ENCODE peak calls at places on chromosomes 16 and 17, in five cellular contexts. One of them, this sample, is unnamed.
A peak's percentile ranks its signal among the peaks of the same experiment; 100 is the strongest.

GRCh38 chr16:19959736-19960135 is 75.1 kb upstream of the GPRC5B start:
- DNase-seq in effector memory CD4-positive, alpha-beta T cell: no peak
- DNase-seq in uterus: no peak
- DNase-seq in mucosa of descending colon: no peak
- DNase-seq in colonic mucosa: no peak
- DNase-seq in this sample: no peak

GRCh38 chr17:2179615-2180295 is 123.8 kb downstream of the SMG6 start:
- DNase-seq in mucosa of descending colon: no peak
- DNase-seq in effector memory CD4-positive, alpha-beta T cell: no peak
- DNase-seq in uterus: peak; percentile 89
- DNase-seq in colonic mucosa: peak; percentile 78
- DNase-seq in this sample: no peak

GRCh38 chr16:66459878-66460277 is 32.8 kb downstream of the BEAN1 start:
- DNase-seq in mucosa of descending colon: no peak
- DNase-seq in colonic mucosa: no peak
- DNase-seq in effector memory CD4-positive, alpha-beta T cell: no peak
- DNase-seq in uterus: no peak
- DNase-seq in this sample: no peak

GRCh38 chr17:19805006-19805405 is 56.9 kb upstream of the ALDH3A1 start:
- DNase-seq in colonic mucosa: no peak
- DNase-seq in uterus: no peak
- DNase-seq in mucosa of descending colon: no peak
- DNase-seq in effector memory CD4-positive, alpha-beta T cell: no peak
- DNase-seq in this sample: no peak

GRCh38 chr17:61490540-61490975 is 38.3 kb downstream of the TBX4 start:
- DNase-seq in colonic mucosa: no peak
- DNase-seq in uterus: no peak
- DNase-seq in mucosa of descending colon: no peak
- DNase-seq in effector memory CD4-positive, alpha-beta T cell: no peak
- DNase-seq in this sample: peak; percentile 89

GRCh38 chr16:84379008-84379730 is 10.8 kb downstream of the ATP2C2 start:
- DNase-seq in uterus: no peak
- DNase-seq in mucosa of descending colon: no peak
- DNase-seq in effector memory CD4-positive, alpha-beta T cell: no peak
- DNase-seq in colonic mucosa: no peak
- DNase-seq in this sample: no peak

GRCh38 chr16:4245400-4245799 is 3.5 kb upstream of the SRL start:
- DNase-seq in effector memory CD4-positive, alpha-beta T cell: no peak
- DNase-seq in uterus: no peak
- DNase-seq in mucosa of descending colon: no peak
- DNase-seq in colonic mucosa: no peak
- DNase-seq in this sample: no peak

GRCh38 chr16:78689536-78689935 is 590.1 kb downstream of the WWOX start:
- DNase-seq in colonic mucosa: no peak
- DNase-seq in uterus: no peak
- DNase-seq in mucosa of descending colon: no peak
- DNase-seq in effector memory CD4-positive, alpha-beta T cell: no peak
- DNase-seq in this sample: no peak

DNA sequence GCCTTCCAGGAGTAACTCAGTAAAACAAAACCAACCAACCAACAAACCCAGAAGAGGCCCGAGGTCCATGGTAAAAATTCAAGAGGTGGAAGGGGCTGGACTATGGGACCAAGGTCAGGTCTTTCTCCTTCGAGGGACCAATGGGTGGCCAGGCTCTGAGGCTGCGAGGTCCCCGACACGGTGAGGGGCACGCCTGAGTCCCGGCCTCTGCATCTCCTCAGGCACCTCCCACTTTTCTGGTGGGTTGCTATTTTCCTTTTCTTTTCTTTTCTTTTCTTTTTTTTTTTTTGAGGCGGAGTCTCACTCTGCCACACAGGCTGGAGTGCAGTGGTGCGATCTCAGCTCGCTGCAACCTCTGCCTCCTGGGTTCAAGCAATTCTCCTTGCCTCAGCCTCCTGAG is 18.0 kb downstream of the CD7 start:
- DNase-seq in mucosa of descending colon: peak; percentile 35
- DNase-seq in colonic mucosa: no peak
- DNase-seq in effector memory CD4-positive, alpha-beta T cell: no peak
- DNase-seq in uterus: no peak
- DNase-seq in this sample: no peak
- H3K4me1 ChIP-seq in mucosa of descending colon: peaks cover 41% of the 10 kb centered on the region
- H3K4me1 ChIP-seq in colonic mucosa: peaks cover 21% of the 10 kb centered on the region
- H3K4me1 ChIP-seq in effector memory CD4-positive, alpha-beta T cell: peaks cover 78% of the 10 kb centered on the region
- H3K4me1 ChIP-seq in uterus: peaks cover 19% of the 10 kb centered on the region
- H3K4me1 ChIP-seq in this sample: peaks cover 60% of the 10 kb centered on the region

GRCh38 chr17:76568771-76569170 is 16.9 kb downstream of the ST6GALNAC2 start:
- DNase-seq in effector memory CD4-positive, alpha-beta T cell: no peak
- DNase-seq in colonic mucosa: no peak
- DNase-seq in uterus: no peak
- DNase-seq in mucosa of descending colon: no peak
- DNase-seq in this sample: no peak

GRCh38 chr17:76566988-76567431 is 18.6 kb downstream of the ST6GALNAC2 start:
- DNase-seq in colonic mucosa: no peak
- DNase-seq in mucosa of descending colon: no peak
- DNase-seq in effector memory CD4-positive, alpha-beta T cell: no peak
- DNase-seq in uterus: no peak
- DNase-seq in this sample: no peak

GRCh38 chr17:76566613-76566943 is 19.1 kb downstream of the ST6GALNAC2 start:
- DNase-seq in effector memory CD4-positive, alpha-beta T cell: no peak
- DNase-seq in colonic mucosa: no peak
- DNase-seq in mucosa of descending colon: no peak
- DNase-seq in uterus: no peak
- DNase-seq in this sample: no peak

GRCh38 chr17:76565728-76566612 is 19.7 kb downstream of the ST6GALNAC2 start:
- DNase-seq in mucosa of descending colon: no peak
- DNase-seq in uterus: no peak
- DNase-seq in effector memory CD4-positive, alpha-beta T cell: no peak
- DNase-seq in colonic mucosa: no peak
- DNase-seq in this sample: no peak

DNA sequence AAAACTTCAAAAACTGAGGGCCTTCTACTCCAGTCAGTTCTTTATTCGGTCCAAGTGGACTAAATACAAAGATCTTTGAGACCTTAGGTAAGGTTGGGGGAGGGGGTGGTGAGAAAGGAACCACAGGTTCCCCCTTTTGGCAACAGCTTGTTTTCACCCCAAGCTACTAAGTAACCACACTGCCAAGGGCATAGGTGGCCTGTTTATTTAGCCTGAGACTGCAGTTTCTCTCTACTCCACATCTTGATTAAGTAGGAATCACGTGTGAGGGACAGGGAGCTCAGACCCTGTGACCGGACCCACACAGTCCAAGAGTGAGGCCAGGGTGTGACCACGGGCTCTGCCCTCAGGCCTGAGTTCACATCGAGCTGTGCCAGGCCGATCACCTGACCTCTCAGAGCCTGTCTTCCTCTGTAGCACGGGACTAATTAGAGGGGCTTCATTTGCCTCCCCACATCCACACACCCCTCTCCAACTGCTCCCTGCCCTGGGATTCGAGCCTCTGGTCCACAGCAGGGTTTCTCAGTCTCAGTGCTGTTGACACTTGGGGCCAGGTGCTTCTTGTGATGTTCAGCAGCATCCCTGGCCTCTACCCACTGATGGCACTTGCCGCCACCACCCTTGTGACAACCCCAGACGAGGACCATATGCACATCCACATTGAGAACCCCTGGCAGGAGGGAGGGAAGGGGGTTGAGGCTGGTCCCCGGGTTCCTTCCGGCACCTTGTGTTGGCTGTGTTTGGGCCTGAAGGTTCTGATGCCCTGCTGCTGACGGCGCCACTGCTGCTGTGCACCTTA is 17.8 kb downstream of the ST6GALNAC2 start:
- DNase-seq in colonic mucosa: no peak
- DNase-seq in uterus: no peak
- DNase-seq in effector memory CD4-positive, alpha-beta T cell: no peak
- DNase-seq in mucosa of descending colon: no peak
- DNase-seq in this sample: no peak
- H3K4me1 ChIP-seq in colonic mucosa: no peaks in the 10 kb centered on the region
- H3K4me1 ChIP-seq in uterus: no peaks in the 10 kb centered on the region
- H3K4me1 ChIP-seq in effector memory CD4-positive, alpha-beta T cell: no peaks in the 10 kb centered on the region
- H3K4me1 ChIP-seq in mucosa of descending colon: no peaks in the 10 kb centered on the region
- H3K4me1 ChIP-seq in this sample: peaks cover 2% of the 10 kb centered on the region

DNA sequence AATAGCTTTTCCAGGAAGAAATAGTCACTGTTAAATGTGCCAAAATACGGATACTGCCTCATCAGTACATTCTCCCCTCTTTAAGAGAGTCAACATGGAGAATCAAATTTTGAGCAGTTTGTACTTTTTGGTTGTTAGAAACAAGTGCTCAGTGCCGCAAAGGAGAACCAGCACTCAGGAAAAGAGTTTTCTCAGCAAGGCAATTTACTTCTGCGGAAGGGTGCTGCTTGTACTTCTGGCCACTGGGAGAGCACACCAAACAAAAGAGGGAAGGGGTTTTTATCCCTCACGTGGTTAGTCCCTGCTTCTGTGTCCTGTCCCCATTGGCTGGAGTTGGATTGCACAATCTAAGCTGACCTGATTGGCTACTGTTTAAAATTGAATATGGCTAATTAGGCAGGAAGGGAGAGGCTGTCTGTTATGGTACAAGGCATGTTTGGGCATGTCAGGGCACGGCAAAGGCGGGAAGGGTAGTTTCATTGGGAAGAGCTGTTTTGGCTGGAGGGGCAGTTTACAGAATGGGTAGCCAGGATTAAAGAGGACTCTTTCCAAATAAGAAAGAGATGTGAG is 499.3 kb downstream of the CDH13 start:
- DNase-seq in effector memory CD4-positive, alpha-beta T cell: no peak
- DNase-seq in colonic mucosa: no peak
- DNase-seq in mucosa of descending colon: no peak
- DNase-seq in uterus: no peak
- DNase-seq in this sample: peak; percentile 29
- H3K4me1 ChIP-seq in effector memory CD4-positive, alpha-beta T cell: no peaks in the 10 kb centered on the region
- H3K4me1 ChIP-seq in colonic mucosa: no peaks in the 10 kb centered on the region
- H3K4me1 ChIP-seq in mucosa of descending colon: no peaks in the 10 kb centered on the region
- H3K4me1 ChIP-seq in uterus: no peaks in the 10 kb centered on the region
- H3K4me1 ChIP-seq in this sample: no peaks in the 10 kb centered on the region

GRCh38 chr16:86432048-86432447 is 78.3 kb upstream of the FOXF1 start:
- DNase-seq in uterus: no peak
- DNase-seq in colonic mucosa: no peak
- DNase-seq in effector memory CD4-positive, alpha-beta T cell: no peak
- DNase-seq in mucosa of descending colon: no peak
- DNase-seq in this sample: no peak

GRCh38 chr16:86431540-86431939 is 78.8 kb upstream of the FOXF1 start:
- DNase-seq in mucosa of descending colon: no peak
- DNase-seq in colonic mucosa: no peak
- DNase-seq in uterus: no peak
- DNase-seq in effector memory CD4-positive, alpha-beta T cell: no peak
- DNase-seq in this sample: no peak

GRCh38 chr16:86432691-86433090 is 77.6 kb upstream of the FOXF1 start:
- DNase-seq in mucosa of descending colon: peak; percentile 55
- DNase-seq in uterus: no peak
- DNase-seq in colonic mucosa: peak; percentile 54
- DNase-seq in effector memory CD4-positive, alpha-beta T cell: no peak
- DNase-seq in this sample: no peak

GRCh38 chr16:86429663-86430062 is 80.7 kb upstream of the FOXF1 start:
- DNase-seq in effector memory CD4-positive, alpha-beta T cell: no peak
- DNase-seq in mucosa of descending colon: no peak
- DNase-seq in colonic mucosa: no peak
- DNase-seq in uterus: no peak
- DNase-seq in this sample: no peak

DNA sequence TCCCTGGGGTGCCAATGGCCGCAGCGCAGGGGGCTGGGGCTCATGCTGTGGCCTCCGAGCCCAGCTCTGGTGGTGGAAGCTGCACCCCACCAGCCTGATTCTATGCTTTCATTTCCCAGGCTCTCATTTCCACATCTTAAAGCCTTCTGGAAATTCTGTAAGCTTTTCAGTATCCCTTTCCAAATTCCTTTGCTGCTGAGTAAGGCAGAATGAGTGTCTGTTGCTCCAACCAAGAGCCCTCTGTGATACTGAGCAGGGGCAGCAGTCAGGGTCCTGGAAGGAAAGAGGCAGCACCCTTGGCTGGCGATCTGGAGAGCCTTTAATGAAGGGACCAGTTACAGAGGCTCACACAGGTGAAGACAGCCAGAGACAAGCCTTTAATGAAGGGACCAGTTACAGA is 79.5 kb upstream of the FOXF1 start:
- DNase-seq in uterus: no peak
- DNase-seq in mucosa of descending colon: no peak
- DNase-seq in effector memory CD4-positive, alpha-beta T cell: no peak
- DNase-seq in colonic mucosa: no peak
- DNase-seq in this sample: no peak
- H3K4me1 ChIP-seq in uterus: no peaks in the 10 kb centered on the region
- H3K4me1 ChIP-seq in mucosa of descending colon: no peaks in the 10 kb centered on the region
- H3K4me1 ChIP-seq in effector memory CD4-positive, alpha-beta T cell: no peaks in the 10 kb centered on the region
- H3K4me1 ChIP-seq in colonic mucosa: no peaks in the 10 kb centered on the region
- H3K4me1 ChIP-seq in this sample: no peaks in the 10 kb centered on the region

GRCh38 chr17:64779344-64780095 is 117.4 kb upstream of the SMURF2 start:
- DNase-seq in uterus: no peak
- DNase-seq in mucosa of descending colon: peak; percentile 67
- DNase-seq in colonic mucosa: peak; percentile 49
- DNase-seq in effector memory CD4-positive, alpha-beta T cell: no peak
- DNase-seq in this sample: no peak
- H3K4me1 ChIP-seq in uterus: peaks cover 42% of the 10 kb centered on the region
- H3K4me1 ChIP-seq in mucosa of descending colon: peaks cover 43% of the 10 kb centered on the region
- H3K4me1 ChIP-seq in colonic mucosa: peaks cover 8% of the 10 kb centered on the region
- H3K4me1 ChIP-seq in effector memory CD4-positive, alpha-beta T cell: peaks cover 39% of the 10 kb centered on the region
- H3K4me1 ChIP-seq in this sample: peaks cover 25% of the 10 kb centered on the region

DNA sequence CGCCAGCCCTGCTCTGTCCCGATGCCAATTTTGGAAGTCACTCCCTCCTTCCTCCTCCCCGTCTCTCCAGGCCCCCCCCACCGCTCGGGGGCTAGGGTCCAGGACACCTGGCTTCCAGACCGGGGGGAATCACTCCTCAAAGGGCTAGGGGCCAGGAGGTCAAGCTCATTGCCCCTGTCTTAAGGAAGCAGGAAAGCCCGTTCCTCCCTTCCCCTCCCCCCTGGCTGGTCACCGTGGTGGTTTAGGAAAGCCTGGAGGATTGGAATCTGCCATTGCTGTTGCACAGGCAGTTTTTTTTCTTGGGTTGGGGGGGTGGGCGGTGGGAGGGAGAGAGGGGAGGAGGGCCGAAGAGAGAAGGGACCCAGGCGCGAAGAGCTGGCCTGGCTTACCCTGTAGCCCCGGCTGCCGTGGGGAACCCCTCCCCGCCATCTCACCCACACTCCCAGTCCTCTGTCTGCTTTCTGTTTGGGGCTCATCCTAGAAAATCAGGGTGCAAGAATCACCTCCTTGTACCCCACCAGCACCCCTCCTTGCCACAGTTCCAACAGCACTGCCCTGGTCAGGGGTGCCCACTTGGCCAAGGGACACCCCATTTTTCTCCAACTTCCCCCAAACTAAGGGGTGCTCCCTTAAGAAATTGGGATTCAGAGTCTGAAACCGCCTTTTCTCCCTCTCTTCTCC is 2.9 kb upstream of the BCL6B start:
- DNase-seq in uterus: peak; percentile 69
- DNase-seq in colonic mucosa: peak; percentile 58
- DNase-seq in effector memory CD4-positive, alpha-beta T cell: no peak
- DNase-seq in mucosa of descending colon: peak; percentile 71
- DNase-seq in this sample: no peak
- H3K4me1 ChIP-seq in uterus: peaks cover 6% of the 10 kb centered on the region
- H3K4me1 ChIP-seq in colonic mucosa: no peaks in the 10 kb centered on the region
- H3K4me1 ChIP-seq in effector memory CD4-positive, alpha-beta T cell: peaks cover 40% of the 10 kb centered on the region
- H3K4me1 ChIP-seq in mucosa of descending colon: peaks cover 14% of the 10 kb centered on the region
- H3K4me1 ChIP-seq in this sample: peaks cover 14% of the 10 kb centered on the region

GRCh38 chr17:38874505-38875419 is 4.9 kb downstream of the LASP1 start:
- DNase-seq in mucosa of descending colon: no peak
- DNase-seq in uterus: peak; percentile 14
- DNase-seq in colonic mucosa: no peak
- DNase-seq in effector memory CD4-positive, alpha-beta T cell: no peak
- DNase-seq in this sample: no peak
- H3K4me1 ChIP-seq in mucosa of descending colon: peaks cover 65% of the 10 kb centered on the region
- H3K4me1 ChIP-seq in uterus: peaks cover 26% of the 10 kb centered on the region
- H3K4me1 ChIP-seq in colonic mucosa: peaks cover 48% of the 10 kb centered on the region
- H3K4me1 ChIP-seq in effector memory CD4-positive, alpha-beta T cell: peaks cover 71% of the 10 kb centered on the region
- H3K4me1 ChIP-seq in this sample: peaks cover 65% of the 10 kb centered on the region

GRCh38 chr17:40596261-40596919 is 31.1 kb upstream of the CCR7 start:
- DNase-seq in uterus: no peak
- DNase-seq in effector memory CD4-positive, alpha-beta T cell: no peak
- DNase-seq in mucosa of descending colon: no peak
- DNase-seq in colonic mucosa: no peak
- DNase-seq in this sample: peak; percentile 10
- H3K4me1 ChIP-seq in uterus: no peaks in the 10 kb centered on the region
- H3K4me1 ChIP-seq in effector memory CD4-positive, alpha-beta T cell: peaks cover 55% of the 10 kb centered on the region
- H3K4me1 ChIP-seq in mucosa of descending colon: peaks cover 10% of the 10 kb centered on the region
- H3K4me1 ChIP-seq in colonic mucosa: no peaks in the 10 kb centered on the region
- H3K4me1 ChIP-seq in this sample: no peaks in the 10 kb centered on the region

This sample was measured in mammary epithelial cell.